ENCODE peak calls at places on chromosomes 2 and 18, in four cellular contexts. One of them, this sample, is unnamed.

GRCh38 chr2:47815764-47816163 is 32.8 kb downstream of the MSH6 start:
- DNase-seq in psoas muscle: no peak
- DNase-seq in left cardiac atrium: no peak
- DNase-seq in SW 1271: no peak
- DNase-seq in this sample: no peak

GRCh38 chr2:134927195-134927594 is 8.6 kb downstream of the CCNT2 start:
- DNase-seq in psoas muscle: no peak
- DNase-seq in left cardiac atrium: no peak
- DNase-seq in SW 1271: no peak
- DNase-seq in this sample: no peak

GRCh38 chr2:166332049-166332448 is 43.7 kb downstream of the SCN9A start:
- DNase-seq in psoas muscle: no peak
- DNase-seq in left cardiac atrium: no peak
- DNase-seq in SW 1271: no peak
- DNase-seq in this sample: no peak

GRCh38 chr2:47457268-47457667 is 54.3 kb downstream of the MSH2 start:
- DNase-seq in psoas muscle: no peak
- DNase-seq in left cardiac atrium: no peak
- DNase-seq in SW 1271: no peak
- DNase-seq in this sample: no peak

GRCh38 chr2:231904161-231904611 is 22.0 kb downstream of the NPPC start:
- DNase-seq in psoas muscle: no peak
- DNase-seq in left cardiac atrium: no peak
- DNase-seq in SW 1271: no peak
- DNase-seq in this sample: no peak

GRCh38 chr18:51862311-51862710 is 477.7 kb upstream of the DCC start:
- DNase-seq in psoas muscle: no peak
- DNase-seq in left cardiac atrium: no peak
- DNase-seq in SW 1271: no peak
- DNase-seq in this sample: no peak

GRCh38 chr2:105394951-105395611 is 3.8 kb downstream of the FHL2 start:
- DNase-seq in psoas muscle: no peak
- DNase-seq in left cardiac atrium: no peak
- DNase-seq in SW 1271: no peak
- DNase-seq in this sample: no peak

GRCh38 chr18:60693426-60693825 is 320.9 kb upstream of the MC4R start:
- DNase-seq in psoas muscle: no peak
- DNase-seq in left cardiac atrium: no peak
- DNase-seq in SW 1271: no peak
- DNase-seq in this sample: no peak

GRCh38 chr2:20211420-20211819 is 13.5 kb downstream of the SDC1 start:
- DNase-seq in psoas muscle: no peak
- DNase-seq in left cardiac atrium: no peak
- DNase-seq in SW 1271: no peak
- DNase-seq in this sample: peak

GRCh38 chr2:54206596-54206995 is 49.4 kb downstream of the TSPYL6 start:
- DNase-seq in psoas muscle: no peak
- DNase-seq in left cardiac atrium: no peak
- DNase-seq in SW 1271: no peak
- DNase-seq in this sample: no peak

GRCh38 chr2:206783718-206784117 is 18.3 kb downstream of the FASTKD2 start:
- DNase-seq in psoas muscle: no peak
- DNase-seq in left cardiac atrium: no peak
- DNase-seq in SW 1271: no peak
- DNase-seq in this sample: no peak

GRCh38 chr2:62785810-62786593 is 80.5 kb downstream of the EHBP1 start:
- DNase-seq in psoas muscle: no peak
- DNase-seq in left cardiac atrium: no peak
- DNase-seq in SW 1271: no peak
- DNase-seq in this sample: no peak

GRCh38 chr2:33620-34019 is 12.7 kb downstream of the FAM110C start:
- DNase-seq in psoas muscle: no peak
- DNase-seq in left cardiac atrium: no peak
- DNase-seq in SW 1271: no peak
- DNase-seq in this sample: no peak

GRCh38 chr2:62014102-62014501 is 108.6 kb downstream of the COMMD1 start:
- DNase-seq in psoas muscle: peak
- DNase-seq in left cardiac atrium: peak
- DNase-seq in SW 1271: no peak
- DNase-seq in this sample: peak

GRCh38 chr2:86439879-86440630 is 1.1 kb upstream of the KDM3A start:
- DNase-seq in psoas muscle: no peak
- DNase-seq in left cardiac atrium: no peak
- DNase-seq in SW 1271: no peak
- DNase-seq in this sample: no peak

GRCh38 chr2:239979243-239980023 is 45.7 kb downstream of the NDUFA10 start:
- DNase-seq in psoas muscle: no peak
- DNase-seq in left cardiac atrium: no peak
- DNase-seq in SW 1271: no peak
- DNase-seq in this sample: no peak

GRCh38 chr2:237721828-237722227 is 76.8 kb upstream of the RBM44 start:
- DNase-seq in psoas muscle: no peak
- DNase-seq in left cardiac atrium: no peak
- DNase-seq in SW 1271: no peak
- DNase-seq in this sample: no peak

GRCh38 chr2:74556159-74556558 is 1.6 kb downstream of the DOK1 start:
- DNase-seq in psoas muscle: no peak
- DNase-seq in left cardiac atrium: no peak
- DNase-seq in SW 1271: no peak
- DNase-seq in this sample: no peak

GRCh38 chr2:206230060-206230890 is 44.2 kb upstream of the ZDBF2 start:
- DNase-seq in psoas muscle: no peak
- DNase-seq in left cardiac atrium: no peak
- DNase-seq in SW 1271: no peak
- DNase-seq in this sample: no peak

GRCh38 chr2:16613475-16613874 is 52.2 kb downstream of the CYRIA start:
- DNase-seq in psoas muscle: no peak
- DNase-seq in left cardiac atrium: no peak
- DNase-seq in SW 1271: no peak
- DNase-seq in this sample: no peak

GRCh38 chr2:57677296-57677695 is 369.3 kb upstream of the VRK2 start:
- DNase-seq in psoas muscle: no peak
- DNase-seq in left cardiac atrium: no peak
- DNase-seq in SW 1271: no peak
- DNase-seq in this sample: no peak

GRCh38 chr2:142599504-142599903 is 278.0 kb upstream of the KYNU start:
- DNase-seq in psoas muscle: no peak
- DNase-seq in left cardiac atrium: no peak
- DNase-seq in SW 1271: no peak
- DNase-seq in this sample: no peak

GRCh38 chr2:44786818-44787214 is 154.7 kb upstream of the SIX3 start:
- DNase-seq in psoas muscle: no peak
- DNase-seq in left cardiac atrium: no peak
- DNase-seq in SW 1271: no peak
- DNase-seq in this sample: no peak

GRCh38 chr2:127566139-127566417 is 30.6 kb downstream of the MYO7B start:
- DNase-seq in psoas muscle: no peak
- DNase-seq in left cardiac atrium: no peak
- DNase-seq in SW 1271: no peak
- DNase-seq in this sample: no peak

GRCh38 chr2:214628091-214628490 is 181.4 kb downstream of the BARD1 start:
- DNase-seq in psoas muscle: no peak
- DNase-seq in left cardiac atrium: no peak
- DNase-seq in SW 1271: no peak
- DNase-seq in this sample: no peak

GRCh38 chr2:54012538-54013141 is 41.8 kb upstream of the PSME4 start:
- DNase-seq in psoas muscle: peak
- DNase-seq in left cardiac atrium: no peak
- DNase-seq in SW 1271: no peak
- DNase-seq in this sample: no peak

GRCh38 chr18:910247-910646 is 5.6 kb downstream of the ADCYAP1 start:
- DNase-seq in psoas muscle: no peak
- DNase-seq in left cardiac atrium: no peak
- DNase-seq in SW 1271: no peak
- DNase-seq in this sample: no peak

GRCh38 chr2:59025157-59025757 is 784.1 kb upstream of the FANCL start:
- DNase-seq in psoas muscle: peak
- DNase-seq in left cardiac atrium: peak
- DNase-seq in SW 1271: no peak
- DNase-seq in this sample: no peak

GRCh38 chr2:240395896-240396622 is 39.4 kb upstream of the GPC1 start:
- DNase-seq in psoas muscle: no peak
- DNase-seq in left cardiac atrium: peak
- DNase-seq in SW 1271: no peak
- DNase-seq in this sample: no peak

GRCh38 chr18:45248240-45248903 is 366.9 kb upstream of the SLC14A2 start:
- DNase-seq in psoas muscle: no peak
- DNase-seq in left cardiac atrium: peak
- DNase-seq in SW 1271: no peak
- DNase-seq in this sample: no peak

GRCh38 chr2:45585267-45585861 is 25.7 kb downstream of the SRBD1 start:
- DNase-seq in psoas muscle: no peak
- DNase-seq in left cardiac atrium: no peak
- DNase-seq in SW 1271: peak
- DNase-seq in this sample: no peak

GRCh38 chr2:202314116-202314515 is 48.6 kb downstream of the NOP58 start:
- DNase-seq in psoas muscle: no peak
- DNase-seq in left cardiac atrium: no peak
- DNase-seq in SW 1271: no peak
- DNase-seq in this sample: no peak

GRCh38 chr2:184339966-184340365 is 258.4 kb upstream of the ZNF804A start:
- DNase-seq in psoas muscle: no peak
- DNase-seq in left cardiac atrium: no peak
- DNase-seq in SW 1271: no peak
- DNase-seq in this sample: no peak

GRCh38 chr2:146123714-146124113 is 1603.8 kb upstream of the ZEB2 start:
- DNase-seq in psoas muscle: no peak
- DNase-seq in left cardiac atrium: no peak
- DNase-seq in SW 1271: no peak
- DNase-seq in this sample: no peak

GRCh38 chr18:24016643-24017042 is 2.1 kb downstream of the TTC39C start:
- DNase-seq in psoas muscle: no peak
- DNase-seq in left cardiac atrium: no peak
- DNase-seq in SW 1271: no peak
- DNase-seq in this sample: no peak

GRCh38 chr2:170715062-170715931 is at the start of gene SP5:
- DNase-seq in psoas muscle: peak
- DNase-seq in left cardiac atrium: peak
- DNase-seq in SW 1271: no peak
- DNase-seq in this sample: peak

GRCh38 chr2:199405241-199405640 is 52.5 kb downstream of the SATB2 start:
- DNase-seq in psoas muscle: no peak
- DNase-seq in left cardiac atrium: no peak
- DNase-seq in SW 1271: no peak
- DNase-seq in this sample: no peak